ENCODE peak calls at places on chromosomes 3 and 15, in five cellular contexts. L is nephron progenitor cell; H is activated effector memory CD4-positive, alpha-beta T cell treated with anti-CD3 and anti-CD28 coated beads, Interleukin-2, amount 50 U/mL, for 16 hours; K is AG08395; O is NCI-H524 treated with DMSO at 0.1 percent for 48 hours. N is an unnamed sample.

GRCh38 chr15:67039349-67040075 is 25.9 kb upstream of the SMAD3 start:
- DNase-seq in K (no peak), L (peak; percentile 23), O (no peak), H (no peak), N (no peak)

GRCh38 chr3:54433846-54434245 is 311.5 kb downstream of the CACNA2D3 start:
- DNase-seq in K (no peak), L (peak; percentile 42), O (no peak), H (no peak), N (no peak)

GRCh38 chr3:169668957-169669681 is 5.6 kb upstream of the MECOM start:
- DNase-seq in H (peak; percentile 70), K (peak; percentile 61), O (peak; percentile 62), L (peak; percentile 85), N (peak; percentile 65)

GRCh38 chr3:36201546-36201945 is 178.8 kb upstream of the STAC start:
- DNase-seq in K (no peak), H (no peak), O (peak; percentile 14), L (peak; percentile 28), N (no peak)

GRCh38 chr15:23372284-23372683 is 17.7 kb downstream of the GOLGA8S start:
- DNase-seq in O (no peak), L (no peak), H (no peak), K (no peak), N (no peak)

GRCh38 chr3:188941103-188941502 is 230.7 kb upstream of the TPRG1 start:
- DNase-seq in H (no peak), K (no peak), L (no peak), O (no peak), N (no peak)

GRCh38 chr15:32833323-32833944 is 115.6 kb downstream of the GREM1 start:
- DNase-seq in K (no peak), H (no peak), L (no peak), O (no peak), N (no peak)

GRCh38 chr3:158845748-158846350 is 44.0 kb downstream of the MFSD1 start:
- DNase-seq in L (peak; percentile 38), H (no peak), O (no peak), K (peak; percentile 28), N (no peak)

GRCh38 chr3:55519016-55519415 is 31.9 kb upstream of the WNT5A start:
- DNase-seq in L (no peak), H (no peak), K (peak; percentile 40), O (no peak), N (no peak)

GRCh38 chr3:111732248-111732879 is 126.7 kb upstream of the PHLDB2 start:
- DNase-seq in L (no peak), O (no peak), H (no peak), K (no peak), N (no peak)

GRCh38 chr3:169146866-169147245 is 516.7 kb downstream of the MECOM start:
- DNase-seq in K (peak; percentile 8), L (no peak), O (no peak), H (no peak), N (no peak)

GRCh38 chr3:156253150-156253549 is 132.8 kb downstream of the KCNAB1 start:
- DNase-seq in O (no peak), H (no peak), L (no peak), K (no peak), N (no peak)

GRCh38 chr3:176584413-176585176 is 612.7 kb downstream of the TBL1XR1 start:
- DNase-seq in H (no peak), L (no peak), O (no peak), K (peak; percentile 17), N (no peak)

GRCh38 chr3:111392911-111393351 is 149.1 kb upstream of the CD96 start:
- DNase-seq in O (peak; percentile 86), H (peak; percentile 65), L (no peak), K (no peak), N (peak; percentile 6)

GRCh38 chr3:127535901-127536817 is 54.4 kb downstream of the TPRA1 start:
- DNase-seq in K (no peak), L (no peak), O (no peak), H (peak; percentile 61), N (no peak)

GRCh38 chr3:100875239-100875638 is 118.0 kb downstream of the ABI3BP start:
- DNase-seq in L (no peak), K (peak; percentile 4), H (no peak), O (no peak), N (no peak)

GRCh38 chr3:172782235-172782634 is 31.7 kb downstream of the ECT2 start:
- DNase-seq in L (no peak), H (no peak), K (no peak), O (no peak), N (no peak)

N was measured in stimulated activated effector memory CD8-positive, alpha-beta T cell treated with anti-CD3 and anti-CD28 coated beads, Interleukin-12 subunit alpha, Interleukin-12 subunit beta, amount 100 ng/mL, for 72 hours.